ENCODE peak calls at places on chromosomes 6 and 20, in five cellular contexts. A is HCT116, X is mesothelial cell of epicardium, K is GM12865, H is OCI-LY7. Q is an unnamed sample.

GRCh38 chr20:16491277-16491912 is 81.9 kb downstream of the KIF16B start:
- DNase-seq in A (no peak), X (no peak), K (peak; percentile 24), H (no peak), Q (no peak)

GRCh38 chr6:45187841-45188240 is 140.3 kb upstream of the RUNX2 start:
- DNase-seq in A (no peak), X (no peak), K (no peak), H (no peak), Q (no peak)

GRCh38 chr20:50308513-50309279 is 118.1 kb downstream of the CEBPB start:
- DNase-seq in A (peak; percentile 42), X (no peak), K (no peak), H (peak; percentile 50), Q (no peak)

GRCh38 chr20:19392344-19393140 is 180.1 kb downstream of the SLC24A3 start:
- DNase-seq in A (no peak), X (no peak), K (no peak), H (no peak), Q (no peak)

GRCh38 chr6:44664716-44665115 is 277.2 kb downstream of the CDC5L start:
- DNase-seq in A (no peak), X (no peak), K (no peak), H (no peak), Q (no peak)

GRCh38 chr6:63263456-63263855 is 52.2 kb downstream of the FKBP1C start:
- DNase-seq in A (no peak), X (no peak), K (no peak), H (no peak), Q (no peak)

GRCh38 chr6:159645659-159646058 is 47.4 kb downstream of the SOD2 start:
- DNase-seq in A (no peak), X (no peak), K (no peak), H (no peak), Q (no peak)

GRCh38 chr20:34042286-34042685 is 48.6 kb downstream of the RALY start:
- DNase-seq in A (no peak), X (no peak), K (no peak), H (no peak), Q (no peak)

GRCh38 chr6:143529095-143529494 is 17.6 kb upstream of the FUCA2 start:
- DNase-seq in A (no peak), X (no peak), K (peak; percentile 17), H (no peak), Q (no peak)

GRCh38 chr20:48690888-48691287 is 136.9 kb downstream of the PREX1 start:
- DNase-seq in A (no peak), X (no peak), K (no peak), H (no peak), Q (no peak)

GRCh38 chr6:158867381-158868121 is 48.4 kb upstream of the EZR start:
- DNase-seq in A (peak; percentile 85), X (no peak), K (peak; percentile 50), H (peak; percentile 80), Q (no peak)

GRCh38 chr6:151475653-151476523 is 17.9 kb upstream of the CCDC170 start:
- DNase-seq in A (peak; percentile 23), X (no peak), K (peak; percentile 56), H (peak; percentile 68), Q (peak; percentile 64)

GRCh38 chr20:49821850-49822249 is 9.2 kb downstream of the SLC9A8 start:
- DNase-seq in A (no peak), X (no peak), K (no peak), H (peak; percentile 64), Q (no peak)

GRCh38 chr20:32164984-32165735 is 42.4 kb downstream of the PLAGL2 start:
- DNase-seq in A (no peak), X (no peak), K (no peak), H (no peak), Q (no peak)

GRCh38 chr20:62603907-62604785 is 38.2 kb upstream of the SLCO4A1 start:
- DNase-seq in A (no peak), X (no peak), K (no peak), H (no peak), Q (no peak)

GRCh38 chr6:42704251-42704936 is 18.0 kb downstream of the PRPH2 start:
- DNase-seq in A (no peak), X (no peak), K (no peak), H (no peak), Q (no peak)

DNA sequence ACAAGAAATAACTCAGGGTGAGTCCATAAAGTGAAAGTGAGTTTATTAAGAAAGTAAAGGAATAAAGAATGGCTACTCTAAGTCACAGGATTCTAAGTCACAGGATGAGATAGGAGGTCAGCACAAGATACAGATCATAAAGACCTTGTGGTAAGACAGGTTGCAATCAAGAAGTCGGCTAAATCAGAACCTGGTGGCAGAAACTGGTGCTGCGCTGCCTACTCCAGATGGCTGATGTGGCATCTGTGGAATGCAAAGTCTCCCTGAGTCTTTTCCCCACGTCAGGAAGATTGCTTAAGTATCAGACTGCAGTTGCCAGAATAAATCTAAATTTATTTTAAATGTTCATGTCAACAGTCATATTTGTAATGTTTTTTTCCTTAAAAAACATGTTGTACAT is 10.7 kb upstream of the KCNK15 start:
- DNase-seq in A (no peak), X (no peak), K (no peak), H (no peak), Q (no peak)
- TF ChIP-seq CTCF in A (no peak), X (peak; percentile 12), K (no peak), H (no peak), Q (no peak)

GRCh38 chr6:31734703-31735500 is 1.4 kb downstream of the CLIC1 start:
- DNase-seq in A (no peak), X (no peak), K (peak; percentile 88), H (peak; percentile 67), Q (peak; percentile 84)

GRCh38 chr6:31737315-31738047 is 1.2 kb upstream of the CLIC1 start:
- DNase-seq in A (no peak), X (no peak), K (peak; percentile 50), H (no peak), Q (no peak)

GRCh38 chr6:31734247-31734702 is 2.1 kb downstream of the CLIC1 start:
- DNase-seq in A (no peak), X (no peak), K (no peak), H (no peak), Q (no peak)

GRCh38 chr6:31736768-31737314 is 511 bp upstream of the CLIC1 start:
- DNase-seq in A (no peak), X (no peak), K (no peak), H (no peak), Q (no peak)

DNA sequence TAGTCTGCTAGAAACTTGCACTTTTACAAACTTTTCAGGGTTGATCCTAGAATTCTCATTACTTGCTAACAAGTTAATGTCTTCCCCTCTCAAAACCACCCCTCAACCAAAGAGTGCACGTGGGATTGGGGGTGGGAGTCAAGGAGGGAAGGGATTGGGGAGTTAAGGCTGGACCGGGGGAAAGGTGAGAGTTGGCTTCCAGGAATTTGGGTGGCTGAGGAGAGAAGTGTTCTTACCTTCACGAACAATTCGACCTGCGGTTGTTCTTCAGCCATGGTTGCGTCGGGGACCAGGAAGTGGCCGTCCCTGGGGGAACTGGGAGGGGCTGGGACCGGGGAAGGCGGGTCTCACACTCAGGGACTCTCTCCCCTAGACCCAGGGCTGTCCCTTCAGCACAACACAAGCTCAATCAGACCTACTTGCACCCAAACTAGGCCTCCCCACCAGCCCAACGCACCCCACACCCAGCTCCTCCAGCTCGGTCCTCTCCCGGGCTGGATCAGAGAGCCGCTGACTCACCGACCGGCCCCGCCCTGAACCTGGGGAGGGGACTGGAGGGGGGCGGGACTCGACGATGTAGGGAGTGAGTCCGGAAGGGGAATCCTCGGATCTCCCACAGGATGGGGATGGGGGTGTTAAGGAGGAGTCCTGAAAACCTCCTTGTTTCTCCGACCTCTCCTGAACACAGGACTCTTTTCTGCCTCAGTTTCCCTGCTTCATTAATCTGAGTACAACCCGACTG is at the start of gene CLIC1:
- DNase-seq in A (no peak), X (peak; percentile 63), K (peak; percentile 89), H (peak; percentile 81), Q (peak; percentile 86)
- TF ChIP-seq CTCF in A (no peak), X (no peak), K (no peak), H (no peak), Q (no peak)

DNA sequence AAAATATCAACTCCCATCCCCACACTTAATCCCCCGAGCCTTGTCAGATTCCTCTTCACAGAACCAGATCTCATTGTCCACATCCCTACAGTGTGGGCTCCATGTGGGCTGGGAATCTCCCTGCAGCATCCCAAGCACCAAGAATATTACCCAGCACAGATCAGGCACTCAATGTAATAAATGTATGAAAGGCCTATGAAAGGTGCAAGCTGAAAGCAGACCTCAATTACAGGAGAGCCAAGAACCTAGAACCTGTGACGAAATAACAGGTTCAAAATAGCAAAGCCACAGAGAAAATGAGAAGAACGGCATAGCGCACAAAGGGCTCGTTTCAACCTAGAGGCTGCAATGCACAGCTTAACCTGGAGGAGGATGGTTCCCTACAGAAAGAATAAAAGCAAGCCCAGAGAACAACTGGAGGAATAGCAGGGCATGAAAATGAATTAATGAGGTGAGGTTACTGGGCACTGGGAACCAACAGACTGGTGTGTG is 3.1 kb downstream of the SLC23A2 start:
- DNase-seq in A (no peak), X (no peak), K (peak; percentile 76), H (peak; percentile 58), Q (peak; percentile 71)
- TF ChIP-seq CTCF in A (no peak), X (no peak), K (peak; percentile 42), H (peak; percentile 54), Q (no peak)

GRCh38 chr20:53916173-53916512 is 154.3 kb downstream of the BCAS1 start:
- DNase-seq in A (no peak), X (no peak), K (no peak), H (no peak), Q (no peak)

GRCh38 chr20:53915459-53916172 is 154.8 kb downstream of the BCAS1 start:
- DNase-seq in A (peak; percentile 72), X (peak; percentile 78), K (peak; percentile 94), H (peak; percentile 94), Q (peak; percentile 81)

GRCh38 chr20:53917145-53918009 is 153.0 kb downstream of the BCAS1 start:
- DNase-seq in A (no peak), X (no peak), K (peak; percentile 90), H (no peak), Q (peak; percentile 73)

GRCh38 chr20:53914091-53914860 is 156.1 kb downstream of the BCAS1 start:
- DNase-seq in A (no peak), X (no peak), K (no peak), H (no peak), Q (no peak)

GRCh38 chr20:53914861-53915458 is 155.4 kb downstream of the BCAS1 start:
- DNase-seq in A (no peak), X (no peak), K (no peak), H (peak; percentile 55), Q (no peak)
- TF ChIP-seq CTCF in A (no peak), X (no peak), K (no peak), H (peak; percentile 60), Q (no peak)

Q was measured in GM13976.